ENCODE peak calls at places on chromosomes 4 and X, in seven cellular contexts. P is spleen, T is psoas muscle, H is fibroblast of lung, O is colonic mucosa, Z is OCI-LY7, C is BE2C. M is an unnamed sample.

GRCh38 chr4:174999407-174999806 is 81.2 kb downstream of the ADAM29 start:
- DNase-seq in T (no peak), H (no peak), C (no peak), Z (no peak), O (no peak), P (no peak), M (peak; percentile 69)

GRCh38 chrX:38304010-38304409 is 23.3 kb downstream of the RPGR start:
- DNase-seq in O (no peak), T (no peak), H (peak; percentile 19), P (no peak), C (peak; percentile 8), Z (peak; percentile 11), M (no peak)

GRCh38 chrX:12973561-12974216 is 1.2 kb upstream of the TMSB4X start:
- DNase-seq in C (no peak), O (no peak), P (peak; percentile 90), H (no peak), T (no peak), Z (peak; percentile 63), M (no peak)

GRCh38 chr4:181701911-181702310 is 541.3 kb upstream of the TENM3 start:
- DNase-seq in C (no peak), Z (no peak), P (no peak), T (no peak), O (no peak), H (no peak), M (no peak)

GRCh38 chr4:137881641-137882040 is 349.3 kb upstream of the PCDH18 start:
- DNase-seq in T (no peak), Z (no peak), H (no peak), C (no peak), P (no peak), O (no peak), M (peak; percentile 5)

GRCh38 chr4:93478805-93479204 is 349.7 kb upstream of the ATOH1 start:
- DNase-seq in H (no peak), Z (no peak), O (no peak), C (no peak), P (no peak), T (no peak), M (peak; percentile 86)

GRCh38 chr4:13597604-13598003 is 29.9 kb downstream of the BOD1L1 start:
- DNase-seq in T (no peak), P (no peak), H (no peak), O (no peak), C (no peak), Z (no peak), M (peak; percentile 42)

GRCh38 chr4:57023104-57023503 is 44.4 kb downstream of the POLR2B start:
- DNase-seq in P (no peak), O (no peak), Z (no peak), C (no peak), T (no peak), H (peak; percentile 65), M (peak; percentile 97)

GRCh38 chr4:1511441-1512041 is 105.3 kb upstream of the NKX1-1 start:
- DNase-seq in Z (peak; percentile 14), C (peak; percentile 47), P (peak; percentile 68), O (peak; percentile 30), T (peak; percentile 78), H (peak; percentile 67), M (peak; percentile 8)

GRCh38 chr4:138961687-138962086 is 53.9 kb upstream of the NOCT start:
- DNase-seq in Z (no peak), H (peak; percentile 71), C (no peak), P (no peak), T (no peak), O (no peak), M (no peak)

GRCh38 chr4:186068581-186069402 is at the start of gene TLR3:
- DNase-seq in P (no peak), O (peak; percentile 29), H (peak; percentile 54), Z (peak; percentile 28), T (no peak), C (no peak), M (peak; percentile 38)

GRCh38 chrX:124347242-124347641 is 879 bp downstream of the SH2D1A start:
- DNase-seq in C (no peak), T (no peak), O (no peak), Z (no peak), H (no peak), P (no peak), M (peak; percentile 81)

GRCh38 chrX:25003066-25003849 is 12.5 kb downstream of the ARX start:
- DNase-seq in P (no peak), C (no peak), Z (no peak), T (no peak), O (no peak), H (no peak), M (peak; percentile 17)

GRCh38 chr4:170875868-170876267 is 786.1 kb upstream of the AADAT start:
- DNase-seq in C (no peak), T (no peak), Z (no peak), O (no peak), P (no peak), H (no peak), M (no peak)

GRCh38 chrX:77668391-77669237 is 117.4 kb downstream of the ATRX start:
- DNase-seq in C (no peak), O (no peak), T (no peak), H (peak; percentile 21), Z (no peak), P (no peak), M (peak; percentile 79)

GRCh38 chrX:70336767-70337166 is 46.9 kb downstream of the KIF4A start:
- DNase-seq in H (no peak), C (no peak), P (no peak), Z (no peak), O (no peak), T (no peak), M (no peak)

GRCh38 chr4:35151816-35152572 is 1092.3 kb downstream of the ARAP2 start:
- DNase-seq in C (peak; percentile 61), Z (peak; percentile 3), H (no peak), P (no peak), T (no peak), O (no peak), M (peak; percentile 2)

GRCh38 chrX:35800479-35800878 is 2.3 kb downstream of the MAGEB16 start:
- DNase-seq in C (no peak), O (no peak), Z (no peak), H (no peak), P (no peak), T (no peak), M (no peak)

GRCh38 chr4:56371426-56372220 is 15.7 kb downstream of the AASDH start:
- DNase-seq in O (no peak), T (no peak), P (no peak), H (no peak), C (no peak), Z (no peak), M (no peak)

GRCh38 chr4:11814758-11815157 is 386.1 kb upstream of the HS3ST1 start:
- DNase-seq in O (no peak), C (no peak), Z (no peak), P (no peak), H (peak; percentile 27), T (no peak), M (peak; percentile 14)

GRCh38 chr4:11367371-11367770 is 61.3 kb downstream of the HS3ST1 start:
- DNase-seq in P (no peak), T (peak; percentile 87), H (peak; percentile 23), C (no peak), O (peak; percentile 19), Z (no peak), M (peak; percentile 18)

GRCh38 chr4:119726505-119726904 is 97.9 kb upstream of the PDE5A start:
- DNase-seq in Z (no peak), O (no peak), T (no peak), H (peak; percentile 31), C (no peak), P (no peak), M (no peak)

GRCh38 chr4:163344147-163345050 is 707 bp downstream of the NPY5R start:
- DNase-seq in O (no peak), Z (no peak), P (peak; percentile 73), H (no peak), C (peak; percentile 4), T (peak; percentile 49), M (peak; percentile 5)

GRCh38 chr4:16952896-16953605 is 54.6 kb upstream of the LDB2 start:
- DNase-seq in O (no peak), H (no peak), T (no peak), Z (no peak), P (no peak), C (no peak), M (no peak)

GRCh38 chr4:80074651-80075050 is 1.6 kb upstream of the ANTXR2 start:
- DNase-seq in H (no peak), C (no peak), P (no peak), Z (no peak), T (no peak), O (no peak), M (no peak)

GRCh38 chrX:40098264-40099045 is 697 bp upstream of the BCOR start:
- DNase-seq in Z (peak; percentile 80), P (peak; percentile 89), O (peak; percentile 47), C (peak; percentile 65), H (peak; percentile 39), T (peak; percentile 71), M (no peak)

GRCh38 chr4:68070302-68070701 is 59.4 kb downstream of the TMPRSS11F start:
- DNase-seq in P (no peak), H (no peak), O (no peak), C (no peak), T (no peak), Z (no peak), M (no peak)

GRCh38 chr4:6875431-6875831 is 34.2 kb upstream of the TBC1D14 start:
- DNase-seq in Z (peak; percentile 17), H (no peak), T (peak; percentile 89), P (peak; percentile 88), O (no peak), C (no peak), M (no peak)

GRCh38 chrX:57285001-57285400 is 1.5 kb upstream of the FAAH2 start:
- DNase-seq in T (no peak), O (no peak), C (no peak), Z (no peak), H (no peak), P (no peak), M (no peak)

GRCh38 chrX:57286507-57287251 is at the start of gene FAAH2:
- DNase-seq in O (peak; percentile 77), P (peak; percentile 66), H (no peak), Z (peak; percentile 81), T (peak; percentile 21), C (no peak), M (peak; percentile 95)

GRCh38 chrX:57282568-57282967 is 3.9 kb upstream of the FAAH2 start:
- DNase-seq in P (no peak), T (no peak), Z (peak; percentile 12), C (no peak), H (no peak), O (no peak), M (peak; percentile 10)
- TF ChIP-seq CTCF in P (no peak), T (no peak), Z (peak; percentile 48), C (no peak), H (no peak), O (no peak), M (peak; percentile 20)

GRCh38 chrX:103554687-103555417 is 30.5 kb upstream of the TCEAL4 start:
- DNase-seq in T (no peak), P (no peak), Z (peak; percentile 78), H (peak; percentile 78), C (peak; percentile 62), O (peak; percentile 40), M (peak; percentile 37)
- H3K4me3 ChIP-seq in T (peak overlapping the region; percentile 19), P (peak overlapping the region; percentile 65), Z (peak overlapping the region; percentile 74), H (peak overlapping the region; percentile 55), C (peak overlapping the region; percentile 85), O (peak overlapping the region; percentile 11), M (peak overlapping the region; percentile 38)

GRCh38 chrX:106692425-106693075 is 34.0 kb upstream of the RNF128 start:
- DNase-seq in O (peak; percentile 51), T (no peak), Z (no peak), C (no peak), P (no peak), H (no peak), M (no peak)
- H3K36me3 ChIP-seq in O (no peaks in the 10 kb centered on the region), T (no peaks in the 10 kb centered on the region), Z (no peaks in the 10 kb centered on the region), C (no peaks in the 10 kb centered on the region), P (no peaks in the 10 kb centered on the region), H (no peaks in the 10 kb centered on the region), M (no peaks in the 10 kb centered on the region)

GRCh38 chr4:73593631-73594241 is 26.5 kb downstream of the RASSF6 start:
- DNase-seq in Z (peak; percentile 61), T (no peak), H (peak; percentile 68), P (no peak), C (no peak), O (no peak), M (no peak)
- TF ChIP-seq CTCF in Z (peak; percentile 97), T (peak; percentile 33), H (peak; percentile 62), P (peak; percentile 20), C (peak; percentile 61), O (peak; percentile 45), M (peak; percentile 38)